ENCODE peak calls at places on chromosomes 3 and 15, in ten cellular contexts. A, U, Y, Q, O, W, L, C, P and E are unnamed samples.

GRCh38 chr15:54839379-54839778 is 357.4 kb downstream of the RSL24D1 start:
- DNase-seq in Y (no peak), U (no peak), C (no peak), W (no peak), L (no peak), A (no peak), O (no peak), Q (no peak), P (no peak), E (no peak)

GRCh38 chr3:171295502-171296373 is 164.5 kb downstream of the TNIK start:
- DNase-seq in Y (no peak), L (no peak), O (no peak), A (no peak), Q (no peak), C (no peak), W (no peak), U (no peak), P (no peak), E (no peak)

GRCh38 chr15:67039349-67040075 is 25.9 kb upstream of the SMAD3 start:
- DNase-seq in U (no peak), Q (peak; percentile 58), P (no peak), L (peak; percentile 95), C (no peak), A (no peak), O (no peak), Y (no peak), W (peak; percentile 74), E (no peak)

GRCh38 chr3:135597855-135598254 is 367.7 kb upstream of the PPP2R3A start:
- DNase-seq in O (no peak), C (no peak), P (no peak), W (no peak), Y (no peak), L (no peak), Q (no peak), A (no peak), U (no peak), E (no peak)

GRCh38 chr3:136068708-136069107 is 103.2 kb downstream of the PPP2R3A start:
- DNase-seq in W (no peak), U (no peak), L (no peak), P (peak; percentile 33), O (no peak), Y (peak; percentile 88), C (no peak), A (no peak), Q (no peak), E (peak; percentile 85)

GRCh38 chr3:99868438-99868723 is 50.7 kb downstream of the CMSS1 start:
- DNase-seq in L (peak; percentile 41), A (no peak), O (no peak), C (no peak), P (no peak), Y (peak; percentile 41), W (no peak), Q (no peak), U (no peak), E (no peak)

GRCh38 chr3:101200461-101200860 is 119.9 kb downstream of the IMPG2 start:
- DNase-seq in Q (no peak), U (no peak), A (no peak), L (no peak), Y (no peak), C (no peak), O (no peak), W (no peak), P (no peak), E (no peak)

GRCh38 chr3:96022676-96023075 is 791.7 kb upstream of the EPHA6 start:
- DNase-seq in W (no peak), U (no peak), A (no peak), P (no peak), C (no peak), L (no peak), O (no peak), Q (no peak), Y (no peak), E (no peak)

GRCh38 chr15:92463826-92464225 is 70.1 kb downstream of the ST8SIA2 start:
- DNase-seq in Q (no peak), A (no peak), L (no peak), O (no peak), C (no peak), P (peak; percentile 5), U (no peak), W (no peak), Y (no peak), E (peak; percentile 27)

GRCh38 chr3:64651791-64652241 is 36.0 kb downstream of the ADAMTS9 start:
- DNase-seq in C (no peak), W (no peak), A (no peak), O (no peak), U (no peak), P (peak; percentile 14), Y (no peak), L (no peak), Q (no peak), E (peak; percentile 80)

GRCh38 chr3:55870576-55870975 is 383.5 kb upstream of the WNT5A start:
- DNase-seq in P (no peak), O (no peak), U (no peak), W (no peak), Q (no peak), Y (no peak), A (no peak), L (no peak), C (no peak), E (no peak)

GRCh38 chr3:73827658-73828313 is 203.0 kb upstream of the PDZRN3 start:
- DNase-seq in Y (peak; percentile 37), W (peak; percentile 87), L (no peak), U (no peak), A (peak; percentile 35), Q (no peak), O (peak; percentile 15), P (peak; percentile 37), C (no peak), E (no peak)

GRCh38 chr3:47082519-47082918 is 81.4 kb downstream of the SETD2 start:
- DNase-seq in C (no peak), W (no peak), Q (no peak), A (no peak), U (no peak), L (peak; percentile 62), P (peak; percentile 72), Y (peak; percentile 89), O (no peak), E (peak; percentile 55)

GRCh38 chr3:8607285-8608040 is 37.1 kb downstream of the SSUH2 start:
- DNase-seq in C (no peak), Q (no peak), L (peak; percentile 78), P (peak; percentile 83), U (peak; percentile 67), O (peak; percentile 80), W (peak; percentile 33), A (peak; percentile 80), Y (peak; percentile 78), E (peak; percentile 78)

DNA sequence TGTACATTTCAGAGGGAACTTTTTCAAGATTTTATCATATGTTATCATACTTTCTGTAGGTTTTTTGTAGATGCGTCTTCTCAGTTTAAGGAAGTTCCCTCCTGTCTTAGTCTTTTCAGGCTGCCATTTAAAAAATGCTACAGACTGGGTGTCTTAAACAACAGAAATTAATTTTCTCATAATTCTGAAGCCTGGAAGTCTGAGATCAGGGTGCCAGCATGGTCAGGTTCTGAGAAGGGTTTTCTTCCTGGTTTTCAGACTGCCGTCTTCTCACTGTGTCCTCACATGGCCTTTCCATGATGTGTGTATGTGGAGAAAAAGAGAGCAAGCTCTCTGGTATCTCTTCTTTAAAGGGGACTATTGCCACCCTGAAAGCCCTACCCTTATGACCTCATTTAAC is 189.9 kb upstream of the SOX2 start:
- DNase-seq in Y (no peak), U (no peak), Q (no peak), A (no peak), P (no peak), C (no peak), L (no peak), O (no peak), W (no peak), E (no peak)
- H3K4me3 ChIP-seq in Y (no peak overlapping the region), U (no peak overlapping the region), Q (no peak overlapping the region), A (no peak overlapping the region), P (no peak overlapping the region), C (no peak overlapping the region), L (no peak overlapping the region), O (no peak overlapping the region), W (no peak overlapping the region), E (no peak overlapping the region)

GRCh38 chr3:143821862-143822261 is 26.4 kb downstream of the SLC9A9 start:
- DNase-seq in C (no peak), Q (no peak), A (no peak), Y (no peak), U (no peak), P (no peak), W (no peak), O (no peak), L (no peak), E (no peak)
- H3K4me3 ChIP-seq in C (no peak overlapping the region), Q (no peak overlapping the region), A (no peak overlapping the region), Y (no peak overlapping the region), U (no peak overlapping the region), P (no peak overlapping the region), W (no peak overlapping the region), O (no peak overlapping the region), L (no peak overlapping the region), E (no peak overlapping the region)

DNA sequence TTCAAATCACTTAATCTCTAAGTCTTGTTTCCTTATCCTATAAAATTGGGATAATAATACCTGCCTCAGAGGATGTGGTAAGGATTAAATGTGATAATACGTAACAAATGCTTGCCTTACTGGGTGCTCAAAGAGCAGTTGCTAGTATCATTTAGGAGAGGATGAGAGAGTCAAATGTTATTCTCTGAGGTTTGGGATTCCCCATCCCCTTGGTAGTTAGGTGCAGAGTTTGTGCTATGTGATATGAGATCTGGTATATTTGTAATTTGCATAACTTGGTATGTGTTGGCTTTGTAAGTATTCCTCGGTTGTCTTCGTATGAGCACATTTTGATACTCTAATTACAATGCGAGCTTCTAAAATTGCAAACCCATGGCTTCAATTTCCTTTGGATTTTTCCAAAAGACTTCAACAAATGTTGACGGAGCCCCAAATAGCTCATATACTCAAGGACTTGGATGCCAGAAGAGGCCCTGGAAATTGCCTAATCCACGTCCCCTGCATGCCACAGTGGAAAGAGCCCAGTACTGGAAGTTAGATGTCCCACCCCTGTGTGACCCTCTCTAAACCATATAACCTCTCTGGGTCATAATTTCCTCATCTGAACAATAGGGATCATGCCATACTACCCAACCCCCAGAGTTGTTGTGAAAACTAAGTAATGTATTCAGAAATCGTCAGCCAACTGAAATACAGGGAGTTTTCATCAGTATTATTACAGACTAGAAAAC is 85.0 kb downstream of the FBN1 start:
- DNase-seq in O (no peak), Q (no peak), Y (no peak), U (no peak), L (no peak), C (no peak), W (no peak), A (no peak), P (no peak), E (peak; percentile 63)
- H3K4me3 ChIP-seq in O (no peak overlapping the region), Q (no peak overlapping the region), Y (no peak overlapping the region), U (no peak overlapping the region), L (no peak overlapping the region), C (no peak overlapping the region), W (no peak overlapping the region), A (no peak overlapping the region), P (no peak overlapping the region), E (no peak overlapping the region)

DNA sequence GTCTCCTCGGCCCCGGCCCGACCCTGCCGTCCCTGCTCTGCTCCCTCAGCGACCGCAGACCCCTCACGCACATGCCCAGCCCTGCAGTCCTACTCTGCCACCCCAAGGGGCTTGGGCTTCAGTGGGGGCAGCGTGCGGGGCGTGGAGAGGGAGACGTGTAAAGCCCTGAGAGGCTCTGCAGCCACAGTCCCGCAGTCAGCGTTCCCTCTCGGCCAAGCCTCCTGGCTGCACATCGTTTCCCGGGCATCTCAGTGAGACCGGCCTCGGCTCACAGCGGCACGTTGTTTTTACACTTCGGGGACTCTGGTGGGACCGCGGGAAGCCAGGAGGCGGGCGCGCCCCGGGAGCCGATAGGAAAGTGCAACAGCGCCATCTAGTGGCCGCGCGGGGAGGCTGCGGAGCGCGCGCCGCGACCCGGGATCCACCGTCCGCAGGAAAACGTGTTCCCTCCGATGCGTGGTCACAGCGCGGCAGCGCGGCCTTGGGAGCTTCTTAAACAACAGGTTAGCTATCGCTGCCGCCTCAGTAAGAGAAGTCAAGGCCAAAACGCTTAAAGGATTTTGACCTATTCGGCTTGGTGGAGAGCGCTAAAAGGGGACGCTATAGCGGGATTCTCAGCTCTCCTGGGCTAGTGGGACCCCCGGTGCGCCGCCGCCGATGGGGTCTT is 226.8 kb upstream of the IGF1R start:
- DNase-seq in Y (peak; percentile 13), C (peak; percentile 76), L (no peak), A (peak; percentile 28), O (peak; percentile 53), W (peak; percentile 24), Q (peak; percentile 52), U (peak; percentile 75), P (peak; percentile 30), E (peak; percentile 25)
- H3K4me3 ChIP-seq in Y (no peak overlapping the region), C (peak overlapping the region; percentile 39), L (peak overlapping the region; percentile 11), A (no peak overlapping the region), O (peak overlapping the region; percentile 23), W (no peak overlapping the region), Q (peak overlapping the region; percentile 10), U (peak overlapping the region; percentile 31), P (no peak overlapping the region), E (peak overlapping the region; percentile 42)